ENCODE peak calls at places on chromosomes 3 and 15, in ten cellular contexts. U is neuronal stem cell; I is effector memory CD4-positive, alpha-beta T cell; M is spleen; O is hepatocyte; X is endothelial cell of umbilical vein; F is IMR-90; J is heart right ventricle; R is esophagus squamous epithelium; D is gastrocnemius medialis. P is an unnamed sample.

GRCh38 chr3:172539273-172539672 is 16.0 kb upstream of the TNFSF10 start:
- DNase-seq in I (no peak), D (no peak), O (no peak), U (no peak), R (no peak), F (no peak), J (no peak), M (no peak), X (no peak), P (no peak)

GRCh38 chr3:33312361-33312760 is 35.1 kb downstream of the FBXL2 start:
- DNase-seq in R (no peak), J (no peak), U (no peak), X (peak; percentile 84), I (no peak), F (peak; percentile 16), D (no peak), M (no peak), O (no peak), P (no peak)

GRCh38 chr3:105830836-105831235 is 38.0 kb downstream of the CBLB start:
- DNase-seq in D (no peak), F (no peak), U (no peak), I (no peak), M (no peak), R (no peak), O (no peak), X (no peak), J (no peak), P (no peak)

GRCh38 chr15:53634517-53635106 is 124.9 kb downstream of the WDR72 start:
- DNase-seq in F (no peak), X (no peak), M (no peak), R (no peak), J (no peak), D (no peak), I (no peak), O (no peak), U (no peak), P (no peak)

GRCh38 chr15:60392986-60393811 is 4.6 kb downstream of the ANXA2 start:
- DNase-seq in J (no peak), D (peak; percentile 79), X (peak; percentile 94), R (peak; percentile 8), O (peak; percentile 90), M (no peak), U (no peak), F (peak; percentile 98), I (no peak), P (no peak)

GRCh38 chr3:186965141-186965879 is 35.0 kb downstream of the ST6GAL1 start:
- DNase-seq in X (peak; percentile 46), D (no peak), M (no peak), I (no peak), U (no peak), O (no peak), F (peak; percentile 24), J (no peak), R (no peak), P (peak; percentile 62)

GRCh38 chr3:59212128-59212764 is 162.4 kb upstream of the CFAP20DC start:
- DNase-seq in D (no peak), O (peak; percentile 67), R (no peak), F (peak; percentile 60), X (peak; percentile 44), J (no peak), U (peak; percentile 39), I (no peak), M (no peak), P (peak; percentile 33)

GRCh38 chr3:110940074-110940473 is 131.5 kb upstream of the NECTIN3 start:
- DNase-seq in F (no peak), X (no peak), I (no peak), O (no peak), M (no peak), D (no peak), R (no peak), J (no peak), U (no peak), P (no peak)

GRCh38 chr3:30779686-30780287 is 114.7 kb downstream of the GADL1 start:
- DNase-seq in J (no peak), M (no peak), D (no peak), X (peak; percentile 26), U (peak; percentile 18), O (peak; percentile 54), F (peak; percentile 38), I (no peak), R (no peak), P (peak; percentile 13)

GRCh38 chr3:177401375-177401774 is 204.1 kb upstream of the TBL1XR1 start:
- DNase-seq in X (no peak), F (no peak), M (no peak), J (no peak), D (no peak), O (no peak), U (no peak), I (no peak), R (no peak), P (no peak)

GRCh38 chr3:88149146-88149515 is 628 bp upstream of the C3orf38 start:
- DNase-seq in R (no peak), I (no peak), X (no peak), U (no peak), M (no peak), J (no peak), F (peak; percentile 16), D (no peak), O (no peak), P (peak; percentile 19)

GRCh38 chr15:40029979-40030893 is 8.7 kb downstream of the SRP14 start:
- DNase-seq in U (no peak), I (no peak), M (no peak), D (no peak), O (peak; percentile 64), R (no peak), F (peak; percentile 22), J (no peak), X (peak; percentile 25), P (peak; percentile 61)

GRCh38 chr3:156676467-156677119 is 2.2 kb downstream of the TIPARP start:
- DNase-seq in I (no peak), J (no peak), O (no peak), F (peak; percentile 50), X (no peak), M (no peak), D (no peak), U (no peak), R (no peak), P (no peak)

GRCh38 chr3:150666167-150666566 is 37.6 kb downstream of the ERICH6 start:
- DNase-seq in F (no peak), X (no peak), U (no peak), I (no peak), J (no peak), D (no peak), R (no peak), O (no peak), M (no peak), P (no peak)

DNA sequence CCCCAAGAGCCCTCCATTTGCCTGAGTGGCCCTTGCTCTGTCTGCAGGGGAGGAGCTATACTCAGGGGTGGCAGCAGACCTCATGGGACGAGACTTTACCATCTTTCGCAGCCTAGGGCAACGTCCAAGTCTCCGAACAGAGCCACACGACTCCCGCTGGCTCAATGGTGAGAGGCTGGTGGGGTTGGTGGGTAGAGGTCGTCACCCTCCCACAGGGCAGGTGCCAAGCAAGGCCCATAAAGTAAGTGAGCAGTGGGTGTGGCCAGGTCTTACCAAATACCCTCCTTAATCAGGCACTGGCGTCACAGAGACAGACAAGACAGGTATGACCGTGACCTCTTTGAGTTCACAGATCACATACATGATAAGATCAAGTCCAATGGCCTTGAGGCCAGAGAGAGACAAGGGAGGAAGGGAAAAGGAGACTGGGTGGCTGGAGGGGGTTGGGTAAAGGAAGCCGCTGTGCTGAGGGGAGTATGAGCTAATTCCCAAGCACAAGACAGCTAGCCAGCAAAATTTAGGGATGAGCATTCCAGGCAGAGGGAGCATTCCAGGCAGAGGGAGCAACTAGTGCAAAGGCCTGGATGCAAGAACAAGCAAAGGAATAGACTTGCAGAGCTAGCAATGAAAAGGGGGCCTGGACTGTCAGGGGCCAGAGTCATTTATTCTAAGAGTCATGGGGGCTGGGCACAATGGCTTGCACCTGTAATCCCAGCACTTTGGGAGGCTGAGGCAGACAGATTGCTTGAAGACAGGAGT is 2.5 kb downstream of the SEMA3B start:
- DNase-seq in D (no peak), R (no peak), I (no peak), U (no peak), M (no peak), F (no peak), J (no peak), O (peak; percentile 48), X (no peak), P (no peak)
- H3K27me3 ChIP-seq in D (no peaks in the 10 kb centered on the region), R (no peaks in the 10 kb centered on the region), I (peaks cover 37% of the 10 kb centered on the region), U (peaks cover 24% of the 10 kb centered on the region), M (peaks cover 5% of the 10 kb centered on the region), F (no peaks in the 10 kb centered on the region), J (peaks cover 9% of the 10 kb centered on the region), O (peaks cover 10% of the 10 kb centered on the region), X (peaks cover 22% of the 10 kb centered on the region), P (peaks cover 34% of the 10 kb centered on the region)

DNA sequence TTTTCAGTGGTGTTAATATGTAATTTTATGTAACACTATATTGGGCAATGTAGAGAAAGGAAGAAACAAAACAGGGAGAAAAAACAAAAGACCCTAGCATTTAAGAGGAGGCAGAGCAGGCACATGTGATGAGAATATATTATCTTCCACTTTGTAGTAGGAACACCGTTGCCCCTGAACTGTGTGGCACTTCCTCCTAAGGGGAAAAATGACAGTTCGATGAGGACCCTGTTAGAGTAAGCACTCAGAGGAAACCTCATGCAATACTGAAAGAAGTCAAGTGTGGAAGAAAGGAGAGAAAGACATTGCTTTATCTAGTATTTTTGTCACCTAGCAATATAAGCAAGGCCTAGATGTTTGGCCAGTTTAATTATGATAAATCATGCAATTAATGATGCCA is 32.2 kb downstream of the ARPP21 start:
- DNase-seq in I (no peak), J (no peak), U (no peak), X (no peak), F (no peak), D (no peak), M (no peak), R (no peak), O (no peak), P (no peak)
- H3K36me3 ChIP-seq in I (no peaks in the 10 kb centered on the region), J (no peaks in the 10 kb centered on the region), U (no peaks in the 10 kb centered on the region), X (no peaks in the 10 kb centered on the region), F (no peaks in the 10 kb centered on the region), D (no peaks in the 10 kb centered on the region), M (no peaks in the 10 kb centered on the region), R (no peaks in the 10 kb centered on the region), O (no peaks in the 10 kb centered on the region), P (no peaks in the 10 kb centered on the region)

GRCh38 chr3:38453914-38454178 is 156 bp downstream of the ACVR2B start:
- DNase-seq in M (no peak), U (no peak), I (no peak), X (no peak), D (no peak), O (no peak), J (no peak), R (no peak), F (no peak), P (no peak)
- H3K4me3 ChIP-seq in M (peak overlapping the region; percentile 97), U (peak overlapping the region; percentile 100), I (peak overlapping the region; percentile 66), X (peak overlapping the region; percentile 85), D (peak overlapping the region; percentile 80), O (peak overlapping the region; percentile 20), J (peak overlapping the region; percentile 90), R (peak overlapping the region; percentile 96), F (peak overlapping the region; percentile 97), P (peak overlapping the region; percentile 94)

DNA sequence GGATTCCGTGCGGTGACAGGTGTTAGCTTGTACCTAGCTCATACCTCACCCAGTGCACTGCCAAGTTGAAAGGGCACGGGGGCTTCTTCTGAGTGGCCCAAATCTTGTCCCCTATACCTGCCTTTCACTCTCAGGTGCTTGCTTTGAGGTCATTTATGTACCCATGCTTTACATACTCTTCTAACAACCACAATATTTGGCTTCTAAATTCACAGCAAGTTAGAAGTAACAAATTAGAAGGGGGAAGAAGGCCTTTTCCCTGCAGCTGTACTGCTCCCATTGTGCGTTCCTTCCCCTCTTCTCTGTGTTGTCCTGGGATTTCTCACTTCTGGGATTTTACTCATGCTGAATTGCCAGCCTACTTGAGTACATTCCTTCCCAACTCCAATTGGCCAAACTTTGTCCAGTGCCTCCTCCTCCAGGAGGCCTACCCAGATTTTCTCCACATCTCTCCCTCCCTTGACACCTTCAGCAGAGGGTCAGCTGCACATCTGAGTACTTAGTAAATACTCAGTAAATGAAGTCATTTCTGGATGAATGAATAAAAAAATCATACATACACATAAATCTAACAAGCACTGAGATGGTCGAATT is 66.5 kb upstream of the POLG start:
- DNase-seq in D (no peak), O (no peak), J (no peak), I (no peak), M (no peak), X (no peak), U (no peak), R (no peak), F (no peak), P (no peak)
- H3K27me3 ChIP-seq in D (peaks cover 87% of the 10 kb centered on the region), O (peaks cover 99% of the 10 kb centered on the region), J (peaks cover 92% of the 10 kb centered on the region), I (peaks cover 48% of the 10 kb centered on the region), M (peaks cover 5% of the 10 kb centered on the region), X (peaks cover 98% of the 10 kb centered on the region), U (peaks cover 98% of the 10 kb centered on the region), R (peaks cover 62% of the 10 kb centered on the region), F (peaks cover 66% of the 10 kb centered on the region), P (peaks cover 99% of the 10 kb centered on the region)

P was measured in H7.